ENCODE peak calls at places on chromosomes 11 and 22, in seven cellular contexts. One of them, this sample, is unnamed.

GRCh38 chr22:33461698-33462434 is 403.7 kb upstream of the SYN3 start:
- DNase-seq in left ventricle myocardium inferior: no peak
- DNase-seq in NB4: no peak
- DNase-seq in colonic mucosa: no peak
- DNase-seq in lower leg skin: no peak
- DNase-seq in AG10803: no peak
- DNase-seq in right lobe of liver: no peak
- DNase-seq in this sample: no peak

GRCh38 chr11:110716361-110716760 is 4.1 kb upstream of the ARHGAP20 start:
- DNase-seq in right lobe of liver: no peak
- DNase-seq in colonic mucosa: no peak
- DNase-seq in NB4: no peak
- DNase-seq in AG10803: peak; percentile 8
- DNase-seq in left ventricle myocardium inferior: no peak
- DNase-seq in lower leg skin: no peak
- DNase-seq in this sample: no peak

GRCh38 chr22:46195487-46196165 is 45.3 kb downstream of the PPARA start:
- DNase-seq in left ventricle myocardium inferior: no peak
- DNase-seq in NB4: no peak
- DNase-seq in right lobe of liver: peak; percentile 79
- DNase-seq in colonic mucosa: peak; percentile 91
- DNase-seq in lower leg skin: peak; percentile 73
- DNase-seq in AG10803: no peak
- DNase-seq in this sample: no peak

GRCh38 chr11:24511518-24511917 is 14.7 kb downstream of the LUZP2 start:
- DNase-seq in AG10803: no peak
- DNase-seq in left ventricle myocardium inferior: no peak
- DNase-seq in lower leg skin: no peak
- DNase-seq in right lobe of liver: no peak
- DNase-seq in NB4: no peak
- DNase-seq in colonic mucosa: no peak
- DNase-seq in this sample: no peak

GRCh38 chr11:8167796-8168195 is 1.0 kb downstream of the RIC3 start:
- DNase-seq in AG10803: no peak
- DNase-seq in lower leg skin: no peak
- DNase-seq in left ventricle myocardium inferior: no peak
- DNase-seq in right lobe of liver: no peak
- DNase-seq in colonic mucosa: no peak
- DNase-seq in NB4: peak; percentile 3
- DNase-seq in this sample: no peak

GRCh38 chr22:16969508-16970327 is 38.3 kb downstream of the GAB4 start:
- DNase-seq in colonic mucosa: no peak
- DNase-seq in right lobe of liver: no peak
- DNase-seq in NB4: no peak
- DNase-seq in AG10803: no peak
- DNase-seq in left ventricle myocardium inferior: no peak
- DNase-seq in lower leg skin: peak; percentile 69
- DNase-seq in this sample: no peak

GRCh38 chr11:84384637-84385227 is 1098.6 kb upstream of the CCDC90B start:
- DNase-seq in right lobe of liver: no peak
- DNase-seq in colonic mucosa: peak; percentile 32
- DNase-seq in NB4: peak; percentile 56
- DNase-seq in left ventricle myocardium inferior: no peak
- DNase-seq in lower leg skin: no peak
- DNase-seq in AG10803: peak; percentile 55
- DNase-seq in this sample: peak; percentile 10

GRCh38 chr11:131073167-131073566 is 156.9 kb upstream of the SNX19 start:
- DNase-seq in colonic mucosa: no peak
- DNase-seq in NB4: no peak
- DNase-seq in AG10803: peak; percentile 9
- DNase-seq in lower leg skin: no peak
- DNase-seq in left ventricle myocardium inferior: no peak
- DNase-seq in right lobe of liver: no peak
- DNase-seq in this sample: no peak

GRCh38 chr11:47056261-47056915 is 119.8 kb downstream of the CSTPP1 start:
- DNase-seq in colonic mucosa: no peak
- DNase-seq in left ventricle myocardium inferior: no peak
- DNase-seq in AG10803: peak; percentile 52
- DNase-seq in right lobe of liver: no peak
- DNase-seq in lower leg skin: no peak
- DNase-seq in NB4: peak; percentile 8
- DNase-seq in this sample: peak; percentile 33

GRCh38 chr22:38205261-38206128 is 3.7 kb downstream of the MAFF start:
- DNase-seq in NB4: no peak
- DNase-seq in AG10803: peak; percentile 88
- DNase-seq in colonic mucosa: peak; percentile 58
- DNase-seq in lower leg skin: peak; percentile 95
- DNase-seq in left ventricle myocardium inferior: peak; percentile 83
- DNase-seq in right lobe of liver: no peak
- DNase-seq in this sample: no peak

GRCh38 chr22:30946354-30946753 is 22.2 kb downstream of the MORC2 start:
- DNase-seq in left ventricle myocardium inferior: no peak
- DNase-seq in AG10803: no peak
- DNase-seq in NB4: no peak
- DNase-seq in right lobe of liver: no peak
- DNase-seq in lower leg skin: no peak
- DNase-seq in colonic mucosa: no peak
- DNase-seq in this sample: no peak

GRCh38 chr11:84714316-84714780 is 912.8 kb downstream of the DLG2 start:
- DNase-seq in lower leg skin: no peak
- DNase-seq in right lobe of liver: peak; percentile 49
- DNase-seq in NB4: peak; percentile 72
- DNase-seq in AG10803: peak; percentile 18
- DNase-seq in left ventricle myocardium inferior: peak; percentile 29
- DNase-seq in colonic mucosa: peak; percentile 76
- DNase-seq in this sample: peak; percentile 1

GRCh38 chr11:62664405-62665074 is 470 bp downstream of the C11orf98 start:
- DNase-seq in AG10803: peak; percentile 30
- DNase-seq in colonic mucosa: peak; percentile 50
- DNase-seq in right lobe of liver: no peak
- DNase-seq in NB4: peak; percentile 80
- DNase-seq in lower leg skin: no peak
- DNase-seq in left ventricle myocardium inferior: peak; percentile 20
- DNase-seq in this sample: no peak

GRCh38 chr22:38873469-38874411 is 1.7 kb upstream of the CBX6 start:
- DNase-seq in NB4: no peak
- DNase-seq in colonic mucosa: no peak
- DNase-seq in right lobe of liver: no peak
- DNase-seq in lower leg skin: peak; percentile 79
- DNase-seq in left ventricle myocardium inferior: no peak
- DNase-seq in AG10803: no peak
- DNase-seq in this sample: no peak

GRCh38 chr11:94656968-94657367 is 89.8 kb downstream of the PIWIL4 start:
- DNase-seq in left ventricle myocardium inferior: no peak
- DNase-seq in AG10803: peak; percentile 37
- DNase-seq in NB4: no peak
- DNase-seq in lower leg skin: no peak
- DNase-seq in colonic mucosa: no peak
- DNase-seq in right lobe of liver: no peak
- DNase-seq in this sample: no peak

GRCh38 chr22:27995801-27996528 is 76.9 kb upstream of the PITPNB start:
- DNase-seq in left ventricle myocardium inferior: no peak
- DNase-seq in right lobe of liver: peak; percentile 53
- DNase-seq in AG10803: no peak
- DNase-seq in NB4: no peak
- DNase-seq in colonic mucosa: no peak
- DNase-seq in lower leg skin: peak; percentile 75
- DNase-seq in this sample: no peak

GRCh38 chr11:96134622-96135021 is 208.4 kb downstream of the MAML2 start:
- DNase-seq in left ventricle myocardium inferior: no peak
- DNase-seq in colonic mucosa: no peak
- DNase-seq in lower leg skin: no peak
- DNase-seq in right lobe of liver: no peak
- DNase-seq in AG10803: peak; percentile 73
- DNase-seq in NB4: peak; percentile 55
- DNase-seq in this sample: no peak

GRCh38 chr11:44229664-44230063 is 80.3 kb downstream of the ALX4 start:
- DNase-seq in colonic mucosa: no peak
- DNase-seq in lower leg skin: no peak
- DNase-seq in left ventricle myocardium inferior: no peak
- DNase-seq in NB4: no peak
- DNase-seq in AG10803: peak; percentile 71
- DNase-seq in right lobe of liver: no peak
- DNase-seq in this sample: no peak

GRCh38 chr11:6653055-6653454 is 2.6 kb downstream of the DCHS1 start:
- DNase-seq in lower leg skin: no peak
- DNase-seq in AG10803: no peak
- DNase-seq in NB4: peak; percentile 30
- DNase-seq in right lobe of liver: no peak
- DNase-seq in colonic mucosa: no peak
- DNase-seq in left ventricle myocardium inferior: no peak
- DNase-seq in this sample: no peak

GRCh38 chr11:111548542-111548941 is 8.0 kb downstream of the LAYN start:
- DNase-seq in colonic mucosa: no peak
- DNase-seq in NB4: no peak
- DNase-seq in AG10803: no peak
- DNase-seq in right lobe of liver: no peak
- DNase-seq in left ventricle myocardium inferior: no peak
- DNase-seq in lower leg skin: no peak
- DNase-seq in this sample: no peak

GRCh38 chr11:62430350-62430749 is 11.5 kb downstream of the SCGB1A1 start:
- DNase-seq in right lobe of liver: no peak
- DNase-seq in NB4: no peak
- DNase-seq in colonic mucosa: no peak
- DNase-seq in AG10803: peak; percentile 93
- DNase-seq in left ventricle myocardium inferior: no peak
- DNase-seq in lower leg skin: no peak
- DNase-seq in this sample: peak; percentile 79

GRCh38 chr11:12950681-12951080 is 58.4 kb upstream of the RASSF10 start:
- DNase-seq in left ventricle myocardium inferior: no peak
- DNase-seq in right lobe of liver: no peak
- DNase-seq in NB4: no peak
- DNase-seq in lower leg skin: no peak
- DNase-seq in AG10803: peak; percentile 52
- DNase-seq in colonic mucosa: no peak
- DNase-seq in this sample: no peak

GRCh38 chr11:96307748-96308133 is 35.3 kb downstream of the MAML2 start:
- DNase-seq in right lobe of liver: no peak
- DNase-seq in lower leg skin: no peak
- DNase-seq in AG10803: peak; percentile 87
- DNase-seq in colonic mucosa: peak; percentile 75
- DNase-seq in left ventricle myocardium inferior: no peak
- DNase-seq in NB4: peak; percentile 25
- DNase-seq in this sample: peak; percentile 91

DNA sequence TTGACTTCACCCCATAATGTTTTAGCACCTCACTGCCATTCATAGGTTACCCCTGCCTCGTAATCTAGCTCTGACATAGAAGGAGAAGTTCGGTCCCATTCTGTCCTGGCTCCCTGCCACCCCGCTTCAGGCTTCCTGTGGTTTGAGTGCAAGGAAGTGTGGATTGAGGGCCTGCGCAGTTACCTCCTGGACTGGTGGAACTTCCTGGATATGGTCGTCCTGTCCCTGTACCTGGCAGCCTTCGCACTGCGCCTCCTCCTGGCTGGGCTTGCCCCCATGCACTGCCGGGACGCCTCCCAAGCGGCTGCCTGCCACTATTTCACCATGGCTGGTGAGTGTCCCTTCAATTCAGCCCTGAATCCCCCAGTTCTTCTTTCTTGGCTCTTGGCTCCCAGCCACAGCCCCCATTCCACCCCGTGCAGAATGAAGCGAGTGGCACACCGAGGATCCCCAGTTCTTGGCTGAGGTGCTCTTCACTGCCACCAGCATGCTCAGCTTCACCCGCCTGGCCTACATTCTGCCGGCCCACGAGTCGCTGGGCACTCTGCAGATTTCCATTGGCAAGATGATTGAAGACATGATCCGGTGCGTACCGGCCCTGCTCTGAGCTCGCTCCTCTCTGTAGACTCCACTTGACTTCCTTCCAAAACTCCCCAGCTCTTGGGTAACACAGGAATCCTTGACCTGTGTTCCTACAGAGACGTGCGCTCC is 15.4 kb downstream of the ART5 start:
- DNase-seq in left ventricle myocardium inferior: peak; percentile 69
- DNase-seq in NB4: no peak
- DNase-seq in colonic mucosa: peak; percentile 24
- DNase-seq in right lobe of liver: no peak
- DNase-seq in lower leg skin: peak; percentile 89
- DNase-seq in AG10803: no peak
- DNase-seq in this sample: no peak
- TF ChIP-seq CTCF in left ventricle myocardium inferior: no peak
- TF ChIP-seq CTCF in NB4: no peak
- TF ChIP-seq CTCF in colonic mucosa: no peak
- TF ChIP-seq CTCF in right lobe of liver: no peak
- TF ChIP-seq CTCF in lower leg skin: no peak
- TF ChIP-seq CTCF in AG10803: no peak
- TF ChIP-seq CTCF in this sample: no peak

GRCh38 chr11:65506770-65507485 is 8.1 kb downstream of the MALAT1 start:
- DNase-seq in AG10803: peak; percentile 71
- DNase-seq in NB4: no peak
- DNase-seq in lower leg skin: no peak
- DNase-seq in colonic mucosa: peak; percentile 77
- DNase-seq in left ventricle myocardium inferior: no peak
- DNase-seq in right lobe of liver: peak; percentile 54
- DNase-seq in this sample: peak; percentile 83
- H3K4me3 ChIP-seq in AG10803: peak overlapping the region; percentile 96
- H3K4me3 ChIP-seq in NB4: no peak overlapping the region
- H3K4me3 ChIP-seq in lower leg skin: no peak overlapping the region
- H3K4me3 ChIP-seq in colonic mucosa: peak overlapping the region; percentile 66
- H3K4me3 ChIP-seq in left ventricle myocardium inferior: peak overlapping the region; percentile 89
- H3K4me3 ChIP-seq in right lobe of liver: no peak overlapping the region
- H3K4me3 ChIP-seq in this sample: peak overlapping the region; percentile 84

GRCh38 chr11:119578466-119579220 is 150.4 kb downstream of the NECTIN1 start:
- DNase-seq in NB4: no peak
- DNase-seq in lower leg skin: peak; percentile 50
- DNase-seq in colonic mucosa: no peak
- DNase-seq in right lobe of liver: no peak
- DNase-seq in left ventricle myocardium inferior: no peak
- DNase-seq in AG10803: no peak
- DNase-seq in this sample: no peak
- TF ChIP-seq CTCF in NB4: no peak
- TF ChIP-seq CTCF in lower leg skin: no peak
- TF ChIP-seq CTCF in colonic mucosa: no peak
- TF ChIP-seq CTCF in right lobe of liver: no peak
- TF ChIP-seq CTCF in left ventricle myocardium inferior: no peak
- TF ChIP-seq CTCF in AG10803: no peak
- TF ChIP-seq CTCF in this sample: no peak

GRCh38 chr11:32434387-32435151 is 770 bp downstream of the WT1 start:
- DNase-seq in lower leg skin: no peak
- DNase-seq in NB4: peak; percentile 98
- DNase-seq in AG10803: no peak
- DNase-seq in right lobe of liver: no peak
- DNase-seq in colonic mucosa: no peak
- DNase-seq in left ventricle myocardium inferior: no peak
- DNase-seq in this sample: no peak

GRCh38 chr11:32432565-32433248 is 2.6 kb downstream of the WT1 start:
- DNase-seq in AG10803: no peak
- DNase-seq in left ventricle myocardium inferior: no peak
- DNase-seq in right lobe of liver: no peak
- DNase-seq in NB4: peak; percentile 47
- DNase-seq in lower leg skin: no peak
- DNase-seq in colonic mucosa: no peak
- DNase-seq in this sample: no peak

GRCh38 chr11:32435152-32435480 is 223 bp downstream of the WT1 start:
- DNase-seq in AG10803: no peak
- DNase-seq in colonic mucosa: no peak
- DNase-seq in left ventricle myocardium inferior: no peak
- DNase-seq in right lobe of liver: no peak
- DNase-seq in lower leg skin: no peak
- DNase-seq in NB4: no peak
- DNase-seq in this sample: no peak

GRCh38 chr11:32433249-32434115 is 1.9 kb downstream of the WT1 start:
- DNase-seq in AG10803: no peak
- DNase-seq in NB4: peak; percentile 65
- DNase-seq in right lobe of liver: no peak
- DNase-seq in colonic mucosa: no peak
- DNase-seq in lower leg skin: no peak
- DNase-seq in left ventricle myocardium inferior: no peak
- DNase-seq in this sample: no peak

GRCh38 chr11:32434116-32434386 is 1.3 kb downstream of the WT1 start:
- DNase-seq in AG10803: no peak
- DNase-seq in right lobe of liver: no peak
- DNase-seq in NB4: no peak
- DNase-seq in colonic mucosa: no peak
- DNase-seq in lower leg skin: no peak
- DNase-seq in left ventricle myocardium inferior: no peak
- DNase-seq in this sample: no peak
- H3K4me3 ChIP-seq in AG10803: no peak overlapping the region
- H3K4me3 ChIP-seq in right lobe of liver: no peak overlapping the region
- H3K4me3 ChIP-seq in NB4: peak overlapping the region; percentile 99
- H3K4me3 ChIP-seq in colonic mucosa: no peak overlapping the region
- H3K4me3 ChIP-seq in lower leg skin: no peak overlapping the region
- H3K4me3 ChIP-seq in left ventricle myocardium inferior: peak overlapping the region; percentile 72
- H3K4me3 ChIP-seq in this sample: no peak overlapping the region

This sample was measured in HFF-Myc.